ENCODE peak calls at places on chromosome 2, in four cellular contexts. D, A, S and K are unnamed samples.

GRCh38 chr2:134976074-134976702 is 57.6 kb downstream of the CCNT2 start:
- DNase-seq in A (no peak), S (no peak), D (no peak), K (no peak)

GRCh38 chr2:44360749-44361329 is 455 bp downstream of the PREPL start:
- DNase-seq in D (no peak), S (no peak), A (no peak), K (no peak)

GRCh38 chr2:18062892-18063291 is 184.4 kb downstream of the KCNS3 start:
- DNase-seq in S (no peak), A (no peak), D (peak), K (no peak)

GRCh38 chr2:223107825-223108224 is 55.8 kb downstream of the KCNE4 start:
- DNase-seq in A (no peak), D (no peak), S (no peak), K (no peak)

GRCh38 chr2:172242968-172243367 is 140.3 kb upstream of the DLX2 start:
- DNase-seq in D (no peak), A (no peak), S (no peak), K (no peak)

GRCh38 chr2:28684142-28684858 is 67.3 kb upstream of the PPP1CB start:
- DNase-seq in A (no peak), D (no peak), S (peak), K (no peak)

GRCh38 chr2:202327887-202328286 is 48.2 kb upstream of the BMPR2 start:
- DNase-seq in D (no peak), A (no peak), S (no peak), K (no peak)

GRCh38 chr2:70697603-70698383 is 70.2 kb downstream of the ADD2 start:
- DNase-seq in D (no peak), A (peak), S (no peak), K (no peak)

GRCh38 chr2:197972017-197972416 is 167.6 kb downstream of the PLCL1 start:
- DNase-seq in A (no peak), S (no peak), D (no peak), K (no peak)

GRCh38 chr2:63976125-63976510 is 43.1 kb downstream of the VPS54 start:
- DNase-seq in S (no peak), D (no peak), A (no peak), K (no peak)

GRCh38 chr2:40173276-40173675 is 278.6 kb downstream of the SLC8A1 start:
- DNase-seq in A (no peak), D (no peak), S (no peak), K (no peak)

GRCh38 chr2:7567646-7568045 is 650.4 kb downstream of the RNF144A start:
- DNase-seq in A (peak), D (no peak), S (no peak), K (no peak)

DNA sequence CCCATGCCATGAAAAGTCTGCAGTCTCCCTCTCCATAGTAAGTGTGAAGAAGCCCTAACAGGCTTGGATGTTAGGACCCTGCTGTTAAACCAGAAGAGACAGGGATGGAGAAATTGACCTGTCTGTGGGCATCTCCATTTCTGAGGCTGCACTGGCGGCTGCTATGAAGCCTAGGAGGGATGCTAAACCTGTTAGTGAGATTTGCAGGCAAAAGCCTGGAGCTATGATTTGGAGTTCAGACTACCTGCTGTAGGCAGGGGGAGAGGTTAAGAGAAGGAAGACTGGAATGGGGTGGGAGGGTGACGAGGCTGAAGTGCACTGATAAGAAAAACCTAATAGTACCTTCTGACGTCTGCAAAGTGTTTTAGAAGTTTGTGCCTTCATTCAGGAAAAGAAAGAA is 98.7 kb upstream of the PKDCC start:
- DNase-seq in S (no peak), A (no peak), D (no peak), K (no peak)
- H2BK12ac ChIP-seq in S (peak), A (no peak), D (peak), K (no peak)

GRCh38 chr2:24899361-24899760 is 20.7 kb downstream of the ADCY3 start:
- DNase-seq in D (no peak), S (no peak), A (no peak), K (no peak)

GRCh38 chr2:24907106-24907505 is 12.9 kb downstream of the ADCY3 start:
- DNase-seq in D (peak), S (peak), A (no peak), K (no peak)

GRCh38 chr2:24906466-24906865 is 13.6 kb downstream of the ADCY3 start:
- DNase-seq in D (no peak), A (no peak), S (no peak), K (no peak)

GRCh38 chr2:24908316-24908937 is 11.6 kb downstream of the ADCY3 start:
- DNase-seq in D (no peak), S (no peak), A (no peak), K (no peak)

GRCh38 chr2:24903527-24904103 is 16.4 kb downstream of the ADCY3 start:
- DNase-seq in A (no peak), S (no peak), D (no peak), K (no peak)
- H2BK12ac ChIP-seq in A (no peak), S (no peak), D (no peak), K (no peak)

DNA sequence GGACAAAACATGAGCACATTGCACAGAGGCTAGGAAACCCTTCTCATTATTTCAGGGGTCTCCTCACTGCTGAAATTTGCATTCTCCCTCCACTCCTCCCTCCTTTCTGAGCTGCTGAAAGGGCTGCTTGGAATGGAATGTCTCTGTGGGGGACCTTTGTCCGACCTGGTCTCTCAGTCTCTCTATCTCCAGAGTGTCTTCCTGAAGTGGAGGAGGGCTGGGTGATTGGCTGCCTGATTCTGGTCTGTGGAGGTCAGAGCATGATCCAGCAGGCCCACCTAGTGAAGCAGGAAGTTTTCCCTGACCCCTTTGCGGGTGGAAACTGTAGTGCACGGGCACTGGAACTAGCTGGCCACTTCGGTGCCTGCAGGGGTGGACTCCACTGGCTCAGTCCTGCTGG is 560.5 kb upstream of the HS6ST1 start:
- DNase-seq in S (no peak), D (no peak), A (peak), K (peak)
- H2BK12ac ChIP-seq in S (no peak), D (no peak), A (no peak), K (peak)

GRCh38 chr2:130728549-130729310 is at the start of gene GPR148:
- DNase-seq in S (no peak), A (no peak), D (no peak), K (no peak)
- H2BK12ac ChIP-seq in S (no peak), A (no peak), D (no peak), K (no peak)

DNA sequence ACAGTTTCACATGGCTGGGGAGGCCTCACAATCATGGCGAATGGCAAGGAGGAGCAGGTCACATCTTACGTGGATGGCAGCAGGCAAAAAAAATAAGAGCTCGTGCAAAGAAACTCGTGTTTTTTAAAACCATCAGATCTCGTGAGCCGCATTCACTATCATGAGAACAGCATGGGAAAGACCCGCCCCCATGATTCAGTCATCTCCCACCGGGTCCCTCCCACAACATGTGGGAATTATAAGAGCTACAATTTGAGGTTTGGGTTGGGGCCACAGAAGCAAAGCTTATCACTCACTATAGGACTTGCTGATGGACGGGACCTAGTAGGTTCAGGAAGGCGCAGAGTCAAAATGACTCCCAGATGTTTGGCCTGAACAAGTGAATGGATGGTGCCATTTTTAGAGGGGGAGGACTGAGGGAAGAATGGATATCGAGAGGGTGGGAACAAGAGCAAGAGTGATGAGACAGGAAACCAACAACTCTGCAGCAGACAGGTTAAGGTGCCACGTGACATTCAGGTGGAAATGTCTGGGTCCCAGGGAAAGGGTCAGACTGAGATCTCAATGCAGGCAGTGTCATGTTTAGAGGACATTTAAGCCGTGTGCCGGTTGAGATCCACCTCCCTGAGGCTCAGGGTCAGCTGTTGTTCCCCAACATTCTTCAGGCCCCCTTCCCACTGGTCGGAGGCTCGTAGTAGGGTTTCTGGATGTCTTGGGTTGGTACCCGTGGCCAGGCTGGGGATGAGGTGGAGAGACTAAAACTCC is 85.7 kb downstream of the MYCN start:
- DNase-seq in S (no peak), D (no peak), A (no peak), K (no peak)
- H2BK12ac ChIP-seq in S (no peak), D (no peak), A (no peak), K (no peak)

GRCh38 chr2:10916953-10917352 is 5.2 kb downstream of the KCNF1 start:
- DNase-seq in D (no peak), S (no peak), A (peak), K (no peak)

GRCh38 chr2:10913501-10914271 is 2.0 kb downstream of the KCNF1 start:
- DNase-seq in D (no peak), S (no peak), A (peak), K (no peak)

GRCh38 chr2:10914272-10914693 is 2.5 kb downstream of the KCNF1 start:
- DNase-seq in A (peak), S (peak), D (peak), K (no peak)

GRCh38 chr2:10915731-10916331 is 4.1 kb downstream of the KCNF1 start:
- DNase-seq in A (peak), D (no peak), S (no peak), K (no peak)

DNA sequence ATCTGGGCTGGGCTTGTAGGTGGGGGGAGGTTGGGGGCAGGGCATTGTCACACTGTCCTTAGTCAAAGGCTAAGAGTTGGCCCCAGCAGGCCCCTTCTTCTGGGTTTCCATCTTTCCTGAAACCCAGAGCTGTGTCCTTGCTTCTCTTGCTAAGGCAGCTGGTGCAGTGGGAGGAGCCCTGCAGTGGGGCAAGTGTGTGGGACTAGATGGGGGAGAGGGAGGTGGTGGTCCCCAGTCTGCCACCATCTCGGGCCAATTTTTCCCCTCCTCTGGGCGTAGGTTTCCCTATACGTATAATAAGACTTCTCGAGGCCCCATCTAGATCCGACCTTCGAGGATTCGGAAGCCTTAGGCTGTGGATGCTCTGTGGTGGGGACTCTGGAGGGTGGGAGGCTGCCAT is 3.5 kb downstream of the KCNF1 start:
- DNase-seq in S (no peak), D (no peak), A (peak), K (no peak)
- H2BK12ac ChIP-seq in S (no peak), D (no peak), A (no peak), K (no peak)

DNA sequence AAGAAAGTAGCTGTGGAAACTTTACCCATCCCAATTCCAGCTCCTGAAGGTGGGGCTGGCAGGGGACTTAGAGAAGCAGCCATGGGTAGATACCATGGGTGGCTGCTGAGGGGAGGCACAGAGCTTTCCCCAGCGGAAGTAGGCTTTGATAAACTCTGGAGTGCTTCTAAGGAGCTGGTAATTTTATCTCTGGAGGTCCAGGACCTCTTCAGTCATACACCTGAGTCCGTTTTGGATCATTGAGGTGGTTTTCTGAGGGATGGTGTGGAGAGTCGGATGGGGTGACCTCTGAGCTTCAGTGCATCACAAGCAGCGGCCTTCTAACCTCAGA is 36.7 kb upstream of the BMP10 start:
- DNase-seq in A (no peak), D (no peak), S (no peak), K (no peak)
- H2BK12ac ChIP-seq in A (no peak), D (no peak), S (no peak), K (no peak)

GRCh38 chr2:200223385-200223784 is 83.1 kb upstream of the SPATS2L start:
- DNase-seq in D (peak), S (no peak), A (no peak), K (no peak)
- H2BK12ac ChIP-seq in D (no peak), S (no peak), A (no peak), K (no peak)

GRCh38 chr2:237221443-237221842 is 135.8 kb downstream of the COPS8 start:
- DNase-seq in S (no peak), D (no peak), A (no peak), K (no peak)
- H2BK12ac ChIP-seq in S (peak), D (peak), A (no peak), K (no peak)

GRCh38 chr2:58319481-58319880 is 78.4 kb upstream of the FANCL start:
- DNase-seq in A (no peak), D (no peak), S (no peak), K (no peak)
- H2BK12ac ChIP-seq in A (no peak), D (no peak), S (no peak), K (no peak)